ENCODE peak calls at places on chromosomes 4 and X, in six cellular contexts. U, J, E, X, B and L are unnamed samples.

GRCh38 chr4:114642173-114642780 is 43.7 kb downstream of the UGT8 start:
- DNase-seq in U (no peak), J (no peak), E (no peak), X (no peak), B (no peak), L (no peak)

GRCh38 chr4:173666-174314 is 49.5 kb downstream of the ZNF718 start:
- DNase-seq in U (no peak), J (no peak), E (no peak), X (no peak), B (no peak), L (no peak)

GRCh38 chr4:98625399-98625798 is 33.0 kb downstream of the TSPAN5 start:
- DNase-seq in U (no peak), J (no peak), E (no peak), X (no peak), B (no peak), L (no peak)

GRCh38 chr4:22962186-22962786 is 269.5 kb downstream of the GBA3 start:
- DNase-seq in U (peak; percentile 59), J (no peak), E (no peak), X (peak; percentile 40), B (peak; percentile 36), L (peak; percentile 39)

GRCh38 chr4:151990201-151990600 is 229.4 kb upstream of the GATB start:
- DNase-seq in U (no peak), J (peak; percentile 55), E (no peak), X (peak; percentile 68), B (peak; percentile 59), L (peak; percentile 54)

GRCh38 chr4:158873795-158874359 is 105.1 kb downstream of the FNIP2 start:
- DNase-seq in U (peak; percentile 74), J (peak; percentile 79), E (no peak), X (peak; percentile 69), B (peak; percentile 28), L (peak; percentile 87)

GRCh38 chr4:22721189-22721588 is 28.5 kb downstream of the GBA3 start:
- DNase-seq in U (no peak), J (no peak), E (no peak), X (no peak), B (no peak), L (no peak)

GRCh38 chrX:103845165-103845653 is 13.2 kb upstream of the RAB9B start:
- DNase-seq in U (peak; percentile 72), J (peak; percentile 59), E (peak; percentile 76), X (peak; percentile 85), B (peak; percentile 72), L (peak; percentile 88)

GRCh38 chrX:1486177-1486576 is 33.5 kb upstream of the ASMTL start:
- DNase-seq in U (no peak), J (no peak), E (peak; percentile 19), X (no peak), B (no peak), L (no peak)

GRCh38 chr4:155787113-155787710 is 28.4 kb downstream of the GUCY1B1 start:
- DNase-seq in U (peak; percentile 80), J (no peak), E (no peak), X (peak; percentile 62), B (peak; percentile 39), L (peak; percentile 70)

GRCh38 chrX:123803331-123803983 is 56.4 kb upstream of the XIAP start:
- DNase-seq in U (peak; percentile 61), J (no peak), E (no peak), X (peak; percentile 69), B (no peak), L (peak; percentile 70)

GRCh38 chr4:5409980-5410618 is 298.3 kb downstream of the EVC2 start:
- DNase-seq in U (no peak), J (no peak), E (no peak), X (no peak), B (no peak), L (no peak)

GRCh38 chrX:129652565-129653169 is 2.1 kb downstream of the APLN start:
- DNase-seq in U (no peak), J (no peak), E (no peak), X (no peak), B (no peak), L (no peak)

GRCh38 chr4:57131849-57132745 is 21.9 kb upstream of the IGFBP7 start:
- DNase-seq in U (no peak), J (no peak), E (no peak), X (no peak), B (no peak), L (no peak)

GRCh38 chr4:26325191-26325590 is 4.4 kb downstream of the RBPJ start:
- DNase-seq in U (peak; percentile 74), J (no peak), E (no peak), X (peak; percentile 59), B (peak; percentile 47), L (peak; percentile 67)

GRCh38 chr4:921830-922331 is 10.2 kb downstream of the GAK start:
- DNase-seq in U (no peak), J (no peak), E (no peak), X (no peak), B (no peak), L (no peak)

GRCh38 chr4:137452799-137453198 is 79.5 kb downstream of the PCDH18 start:
- DNase-seq in U (no peak), J (no peak), E (no peak), X (no peak), B (no peak), L (no peak)

GRCh38 chrX:131861088-131861787 is 161.9 kb upstream of the STK26 start:
- DNase-seq in U (no peak), J (no peak), E (no peak), X (no peak), B (no peak), L (no peak)

GRCh38 chr4:955161-955921 is 18.0 kb downstream of the DGKQ start:
- DNase-seq in U (no peak), J (no peak), E (peak; percentile 60), X (no peak), B (no peak), L (no peak)

GRCh38 chr4:122038896-122039295 is 87.0 kb upstream of the TRPC3 start:
- DNase-seq in U (peak; percentile 25), J (no peak), E (no peak), X (no peak), B (no peak), L (no peak)

GRCh38 chrX:69027181-69028005 is 137.9 kb downstream of the PJA1 start:
- DNase-seq in U (peak; percentile 83), J (no peak), E (no peak), X (no peak), B (peak; percentile 33), L (peak; percentile 61)

GRCh38 chrX:40542208-40542607 is 38.6 kb upstream of the ATP6AP2 start:
- DNase-seq in U (no peak), J (no peak), E (no peak), X (no peak), B (no peak), L (no peak)
- TF ChIP-seq CTCF in U (no peak), J (no peak), E (no peak), X (no peak), B (no peak), L (no peak)

GRCh38 chr4:13892739-13893105 is 265.2 kb upstream of the BOD1L1 start:
- DNase-seq in U (no peak), J (no peak), E (no peak), X (no peak), B (no peak), L (no peak)
- H3K4me3 ChIP-seq in U (no peak overlapping the region), J (no peak overlapping the region), E (no peak overlapping the region), X (peak overlapping the region; percentile 2), B (no peak overlapping the region), L (peak overlapping the region; percentile 8)

GRCh38 chr4:42404001-42404400 is 6.7 kb downstream of the SHISA3 start:
- DNase-seq in U (no peak), J (no peak), E (no peak), X (no peak), B (no peak), L (no peak)
- TF ChIP-seq CTCF in U (no peak), J (no peak), E (no peak), X (no peak), B (no peak), L (peak; percentile 2)

GRCh38 chrX:153999359-154000037 is 20.2 kb downstream of the IRAK1 start:
- DNase-seq in U (no peak), J (no peak), E (no peak), X (no peak), B (no peak), L (no peak)
- H3K4me3 ChIP-seq in U (no peak overlapping the region), J (no peak overlapping the region), E (no peak overlapping the region), X (no peak overlapping the region), B (no peak overlapping the region), L (no peak overlapping the region)